ENCODE peak calls at places on chromosomes 2 and 18, in four cellular contexts. One of them, this sample, is unnamed.
A peak's percentile ranks its signal among the peaks of the same experiment; 100 is the strongest.

GRCh38 chr2:16226942-16227664 is 286.8 kb downstream of the MYCN start:
- DNase-seq in astrocyte: no peak
- DNase-seq in SK-N-SH: no peak
- DNase-seq in K562: no peak
- DNase-seq in this sample: no peak

GRCh38 chr2:34570266-34570872 is 971.3 kb upstream of the FAM98A start:
- DNase-seq in SK-N-SH: peak; percentile 14
- DNase-seq in astrocyte: no peak
- DNase-seq in K562: no peak
- DNase-seq in this sample: peak; percentile 62

GRCh38 chr2:121501554-121501953 is 29.1 kb upstream of the RNU4ATAC start:
- DNase-seq in K562: no peak
- DNase-seq in SK-N-SH: no peak
- DNase-seq in astrocyte: peak; percentile 34
- DNase-seq in this sample: no peak

GRCh38 chr2:239938651-239939486 is 86.3 kb downstream of the NDUFA10 start:
- DNase-seq in SK-N-SH: no peak
- DNase-seq in K562: no peak
- DNase-seq in astrocyte: no peak
- DNase-seq in this sample: no peak

GRCh38 chr2:8469709-8470493 is 212.0 kb upstream of the ID2 start:
- DNase-seq in SK-N-SH: no peak
- DNase-seq in K562: no peak
- DNase-seq in astrocyte: peak; percentile 22
- DNase-seq in this sample: no peak

GRCh38 chr2:28250006-28250405 is 142.7 kb upstream of the FOSL2 start:
- DNase-seq in K562: no peak
- DNase-seq in astrocyte: peak; percentile 83
- DNase-seq in SK-N-SH: no peak
- DNase-seq in this sample: no peak

GRCh38 chr2:217887841-217888665 is 114.7 kb downstream of the TNS1 start:
- DNase-seq in SK-N-SH: peak; percentile 87
- DNase-seq in K562: peak; percentile 18
- DNase-seq in astrocyte: peak; percentile 41
- DNase-seq in this sample: no peak

GRCh38 chr2:188196343-188197008 is 95.2 kb upstream of the GULP1 start:
- DNase-seq in astrocyte: peak; percentile 37
- DNase-seq in K562: no peak
- DNase-seq in SK-N-SH: no peak
- DNase-seq in this sample: no peak

GRCh38 chr2:76861708-76862107 is 660.5 kb downstream of the LRRTM4 start:
- DNase-seq in astrocyte: no peak
- DNase-seq in K562: no peak
- DNase-seq in SK-N-SH: no peak
- DNase-seq in this sample: no peak

GRCh38 chr2:47272905-47273758 is 118.0 kb upstream of the STPG4 start:
- DNase-seq in K562: peak; percentile 52
- DNase-seq in SK-N-SH: no peak
- DNase-seq in astrocyte: no peak
- DNase-seq in this sample: peak; percentile 39

GRCh38 chr2:173028141-173028540 is 47.5 kb upstream of the MAP3K20 start:
- DNase-seq in K562: no peak
- DNase-seq in astrocyte: no peak
- DNase-seq in SK-N-SH: no peak
- DNase-seq in this sample: no peak

GRCh38 chr2:234329202-234329930 is 167.5 kb downstream of the ARL4C start:
- DNase-seq in SK-N-SH: no peak
- DNase-seq in K562: no peak
- DNase-seq in astrocyte: peak; percentile 53
- DNase-seq in this sample: no peak

GRCh38 chr2:66578067-66578852 is 143.3 kb downstream of the MEIS1 start:
- DNase-seq in astrocyte: no peak
- DNase-seq in SK-N-SH: no peak
- DNase-seq in K562: no peak
- DNase-seq in this sample: no peak

GRCh38 chr2:95268208-95269035 is 5.8 kb upstream of the PROM2 start:
- DNase-seq in K562: no peak
- DNase-seq in SK-N-SH: no peak
- DNase-seq in astrocyte: no peak
- DNase-seq in this sample: no peak

GRCh38 chr2:239441724-239442123 is 40.9 kb upstream of the HDAC4 start:
- DNase-seq in SK-N-SH: no peak
- DNase-seq in K562: no peak
- DNase-seq in astrocyte: no peak
- DNase-seq in this sample: no peak

GRCh38 chr2:20173496-20174402 is 51.2 kb downstream of the SDC1 start:
- DNase-seq in astrocyte: no peak
- DNase-seq in K562: no peak
- DNase-seq in SK-N-SH: peak; percentile 69
- DNase-seq in this sample: no peak

GRCh38 chr2:74876081-74876886 is 42.4 kb downstream of the HK2 start:
- DNase-seq in astrocyte: no peak
- DNase-seq in SK-N-SH: peak; percentile 81
- DNase-seq in K562: peak; percentile 57
- DNase-seq in this sample: peak; percentile 90

GRCh38 chr2:240130393-240131195 is 5.5 kb downstream of the COPS9 start:
- DNase-seq in SK-N-SH: no peak
- DNase-seq in K562: no peak
- DNase-seq in astrocyte: no peak
- DNase-seq in this sample: no peak

GRCh38 chr18:58922995-58923394 is 58.3 kb downstream of the ZNF532 start:
- DNase-seq in SK-N-SH: no peak
- DNase-seq in K562: no peak
- DNase-seq in astrocyte: no peak
- DNase-seq in this sample: no peak

GRCh38 chr2:75238670-75239330 is 39.5 kb upstream of the TACR1 start:
- DNase-seq in astrocyte: peak; percentile 78
- DNase-seq in SK-N-SH: no peak
- DNase-seq in K562: no peak
- DNase-seq in this sample: no peak

GRCh38 chr2:214774108-214774507 is 35.4 kb downstream of the BARD1 start:
- DNase-seq in K562: no peak
- DNase-seq in astrocyte: peak; percentile 47
- DNase-seq in SK-N-SH: no peak
- DNase-seq in this sample: no peak

GRCh38 chr2:99708231-99708630 is 218.4 kb upstream of the REV1 start:
- DNase-seq in K562: no peak
- DNase-seq in astrocyte: no peak
- DNase-seq in SK-N-SH: peak; percentile 73
- DNase-seq in this sample: no peak

GRCh38 chr18:12027480-12027879 is 46.2 kb downstream of the IMPA2 start:
- DNase-seq in astrocyte: no peak
- DNase-seq in K562: no peak
- DNase-seq in SK-N-SH: no peak
- DNase-seq in this sample: no peak

GRCh38 chr2:55133467-55134315 is 83.4 kb upstream of the RTN4 start:
- DNase-seq in SK-N-SH: no peak
- DNase-seq in astrocyte: peak; percentile 92
- DNase-seq in K562: peak; percentile 75
- DNase-seq in this sample: peak; percentile 70

GRCh38 chr18:25113081-25113480 is 238.9 kb downstream of the ZNF521 start:
- DNase-seq in SK-N-SH: no peak
- DNase-seq in K562: no peak
- DNase-seq in astrocyte: no peak
- DNase-seq in this sample: no peak

GRCh38 chr18:13465476-13465875 is 246.9 kb downstream of the LDLRAD4 start:
- DNase-seq in SK-N-SH: no peak
- DNase-seq in K562: no peak
- DNase-seq in astrocyte: no peak
- DNase-seq in this sample: no peak

GRCh38 chr2:195009202-195009601 is 647.8 kb upstream of the SLC39A10 start:
- DNase-seq in astrocyte: no peak
- DNase-seq in SK-N-SH: no peak
- DNase-seq in K562: no peak
- DNase-seq in this sample: no peak

GRCh38 chr2:119126650-119127049 is 31.9 kb downstream of the C1QL2 start:
- DNase-seq in astrocyte: no peak
- DNase-seq in K562: peak; percentile 76
- DNase-seq in SK-N-SH: peak; percentile 50
- DNase-seq in this sample: peak; percentile 72

GRCh38 chr18:2354292-2354691 is 217.0 kb downstream of the METTL4 start:
- DNase-seq in SK-N-SH: no peak
- DNase-seq in K562: no peak
- DNase-seq in astrocyte: no peak
- DNase-seq in this sample: no peak

GRCh38 chr2:21354113-21354679 is 230.4 kb downstream of the TDRD15 start:
- DNase-seq in SK-N-SH: no peak
- DNase-seq in astrocyte: no peak
- DNase-seq in K562: no peak
- DNase-seq in this sample: no peak
- H3K4me1 ChIP-seq in SK-N-SH: no peaks in the 10 kb centered on the region
- H3K4me1 ChIP-seq in astrocyte: no peaks in the 10 kb centered on the region
- H3K4me1 ChIP-seq in K562: no peaks in the 10 kb centered on the region
- H3K4me1 ChIP-seq in this sample: no peaks in the 10 kb centered on the region

GRCh38 chr18:6449213-6449612 is 34.5 kb upstream of the L3MBTL4 start:
- DNase-seq in astrocyte: no peak
- DNase-seq in SK-N-SH: no peak
- DNase-seq in K562: no peak
- DNase-seq in this sample: no peak

GRCh38 chr18:6452194-6452593 is 37.5 kb upstream of the L3MBTL4 start:
- DNase-seq in astrocyte: no peak
- DNase-seq in K562: no peak
- DNase-seq in SK-N-SH: no peak
- DNase-seq in this sample: no peak
- H2AFZ ChIP-seq in astrocyte: no peak overlapping the region
- H2AFZ ChIP-seq in K562: no peak overlapping the region
- H2AFZ ChIP-seq in SK-N-SH: no peak overlapping the region
- H2AFZ ChIP-seq in this sample: no peak overlapping the region

DNA sequence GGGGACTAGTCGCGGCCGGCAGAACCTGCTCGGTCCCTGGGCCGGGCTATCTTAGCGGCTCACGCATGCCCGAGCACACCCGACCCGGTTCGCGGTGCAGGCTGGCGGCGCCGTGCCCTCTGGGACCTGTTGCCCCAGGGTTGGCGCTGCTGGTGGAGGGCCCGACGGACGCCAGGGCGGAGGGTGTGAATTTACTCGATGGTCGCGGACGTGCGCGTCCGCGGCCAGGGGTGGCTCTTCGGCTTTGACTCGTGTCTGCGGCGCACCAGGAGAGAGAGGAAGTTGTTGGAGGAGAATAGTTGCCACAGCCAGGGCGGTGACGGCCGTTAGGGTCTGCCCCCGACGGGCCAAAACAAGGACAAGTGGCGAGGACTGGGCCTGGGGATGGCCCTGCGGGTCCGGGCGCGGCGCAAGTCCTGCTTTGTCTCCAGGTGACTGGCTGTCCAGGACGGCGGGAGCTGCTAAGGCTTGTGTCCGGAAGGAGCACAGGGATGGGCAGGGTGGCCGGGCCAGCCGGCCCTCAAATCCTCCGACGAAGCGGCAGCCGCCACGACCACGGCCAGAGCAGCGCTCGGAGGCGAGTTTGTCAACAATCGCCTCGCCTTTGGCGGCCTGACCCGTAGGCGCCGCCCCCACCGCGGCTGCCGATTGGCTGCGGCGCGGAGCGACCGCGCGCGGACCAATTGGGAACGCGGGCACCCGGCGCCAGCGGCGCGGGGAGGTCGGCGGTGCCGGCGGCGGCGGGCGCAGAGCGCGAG is 1.3 kb downstream of the BCL2L11 start:
- DNase-seq in SK-N-SH: peak; percentile 91
- DNase-seq in astrocyte: peak; percentile 70
- DNase-seq in K562: peak; percentile 93
- DNase-seq in this sample: peak; percentile 95
- H3K4me1 ChIP-seq in SK-N-SH: no peaks in the 10 kb centered on the region
- H3K4me1 ChIP-seq in astrocyte: peaks cover 45% of the 10 kb centered on the region
- H3K4me1 ChIP-seq in K562: peaks cover 40% of the 10 kb centered on the region
- H3K4me1 ChIP-seq in this sample: peaks cover 73% of the 10 kb centered on the region

GRCh38 chr18:3444954-3445353 is 5.0 kb upstream of the TGIF1 start:
- DNase-seq in K562: peak; percentile 58
- DNase-seq in astrocyte: no peak
- DNase-seq in SK-N-SH: no peak
- DNase-seq in this sample: no peak

GRCh38 chr18:3448845-3449701 is 899 bp upstream of the TGIF1 start:
- DNase-seq in SK-N-SH: peak; percentile 60
- DNase-seq in astrocyte: peak; percentile 77
- DNase-seq in K562: peak; percentile 87
- DNase-seq in this sample: peak; percentile 95

GRCh38 chr18:3449702-3450357 is at the start of gene TGIF1:
- DNase-seq in K562: peak; percentile 91
- DNase-seq in SK-N-SH: peak; percentile 77
- DNase-seq in astrocyte: peak; percentile 69
- DNase-seq in this sample: peak; percentile 77

GRCh38 chr18:3447895-3448844 is 1.8 kb upstream of the TGIF1 start:
- DNase-seq in SK-N-SH: peak; percentile 88
- DNase-seq in astrocyte: peak; percentile 93
- DNase-seq in K562: peak; percentile 99
- DNase-seq in this sample: peak; percentile 93

DNA sequence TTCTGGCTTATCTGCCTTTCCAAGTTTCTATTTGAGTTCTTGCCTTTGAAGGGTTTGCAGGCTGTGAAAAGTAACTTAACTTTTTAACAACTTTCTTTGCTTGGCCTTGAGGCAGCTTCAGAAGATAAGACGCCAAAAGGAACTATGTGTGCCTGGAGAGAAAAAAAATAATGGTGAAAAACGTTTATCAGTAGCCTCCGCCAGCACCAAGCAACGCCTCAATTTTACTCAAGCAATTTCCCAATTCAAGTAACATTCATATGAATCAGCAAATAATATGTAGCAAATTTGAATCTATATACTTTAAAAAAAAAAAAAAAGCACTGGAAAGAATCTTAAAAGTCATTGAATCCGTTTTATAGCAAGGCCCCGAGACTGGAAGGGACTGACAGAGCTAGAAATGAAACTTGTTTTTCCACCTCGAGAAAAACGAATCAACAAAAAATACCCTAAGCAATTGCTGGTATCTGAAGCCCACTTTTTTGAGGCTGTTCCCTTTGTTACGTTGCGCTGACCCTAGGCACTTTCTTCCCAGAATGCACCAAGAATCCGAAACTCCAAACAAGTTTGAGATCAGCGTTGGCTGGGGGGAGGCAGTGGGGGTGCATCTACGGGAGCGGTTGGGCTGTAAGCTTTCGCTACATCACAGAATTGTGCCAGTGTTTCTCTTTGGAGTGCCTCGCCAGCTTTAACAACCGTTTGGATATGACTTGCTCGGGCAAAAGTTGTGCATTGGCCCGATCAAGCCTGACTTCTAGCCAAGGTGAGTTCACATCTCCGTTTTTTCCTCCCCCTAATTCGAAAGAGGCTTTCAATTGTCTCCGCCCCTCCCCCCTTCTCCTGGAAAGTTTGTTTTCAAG is 2.7 kb upstream of the TGIF1 start:
- DNase-seq in SK-N-SH: peak; percentile 12
- DNase-seq in astrocyte: peak; percentile 43
- DNase-seq in K562: peak; percentile 82
- DNase-seq in this sample: no peak
- H2AFZ ChIP-seq in SK-N-SH: peak overlapping the region; percentile 44
- H2AFZ ChIP-seq in astrocyte: peak overlapping the region; percentile 59
- H2AFZ ChIP-seq in K562: peak overlapping the region; percentile 67
- H2AFZ ChIP-seq in this sample: peak overlapping the region; percentile 68

GRCh38 chr2:21837561-21837960 is 713.8 kb downstream of the TDRD15 start:
- DNase-seq in SK-N-SH: no peak
- DNase-seq in K562: no peak
- DNase-seq in astrocyte: no peak
- DNase-seq in this sample: no peak

GRCh38 chr2:21836261-21836660 is 712.5 kb downstream of the TDRD15 start:
- DNase-seq in astrocyte: no peak
- DNase-seq in K562: no peak
- DNase-seq in SK-N-SH: no peak
- DNase-seq in this sample: no peak

GRCh38 chr2:21841341-21841740 is 717.6 kb downstream of the TDRD15 start:
- DNase-seq in astrocyte: no peak
- DNase-seq in K562: no peak
- DNase-seq in SK-N-SH: no peak
- DNase-seq in this sample: no peak

GRCh38 chr2:21836766-21837543 is 713.2 kb downstream of the TDRD15 start:
- DNase-seq in SK-N-SH: no peak
- DNase-seq in K562: no peak
- DNase-seq in astrocyte: peak; percentile 12
- DNase-seq in this sample: no peak
- H3K4me1 ChIP-seq in SK-N-SH: no peaks in the 10 kb centered on the region
- H3K4me1 ChIP-seq in K562: no peaks in the 10 kb centered on the region
- H3K4me1 ChIP-seq in astrocyte: peaks cover 3% of the 10 kb centered on the region
- H3K4me1 ChIP-seq in this sample: no peaks in the 10 kb centered on the region

This sample was measured in Karpas-422.